ENCODE peak calls at places on chromosome 20, in eight cellular contexts. T is lower leg skin; M is RPMI7951; U is psoas muscle; F is activated T-cell treated with anti-CD3 and anti-CD28 coated beads for 4 hours; O is Kasumi-1; C is ELR; B is activated naive CD8-positive, alpha-beta T cell treated with anti-CD3 and anti-CD28 coated beads, Interleukin-2, amount 50 U/mL, for 16 hours. W is an unnamed sample.

GRCh38 chr20:64137598-64138031 is 26.6 kb upstream of the MYT1 start:
- DNase-seq in T (no peak), B (no peak), C (no peak), O (no peak), U (no peak), M (no peak), F (no peak), W (no peak)

GRCh38 chr20:48295445-48295903 is 510.2 kb upstream of the SULF2 start:
- DNase-seq in B (no peak), F (no peak), U (no peak), C (peak), T (no peak), O (no peak), M (peak), W (no peak)

GRCh38 chr20:10770753-10771152 is 97.0 kb upstream of the JAG1 start:
- DNase-seq in M (no peak), C (no peak), T (no peak), B (no peak), U (no peak), O (no peak), F (no peak), W (no peak)

GRCh38 chr20:51140671-51141070 is 117.8 kb upstream of the KCNG1 start:
- DNase-seq in U (no peak), M (no peak), F (no peak), O (no peak), T (no peak), B (no peak), C (no peak), W (no peak)

GRCh38 chr20:47851774-47852173 is 66.5 kb upstream of the SULF2 start:
- DNase-seq in T (no peak), U (no peak), B (no peak), C (no peak), M (no peak), F (no peak), O (no peak), W (no peak)

GRCh38 chr20:3312940-3313656 is 74.1 kb upstream of the SLC4A11 start:
- DNase-seq in C (peak), F (no peak), B (no peak), M (peak), T (peak), U (no peak), O (peak), W (no peak)

GRCh38 chr20:39670987-39671386 is 708.8 kb downstream of the DHX35 start:
- DNase-seq in O (no peak), U (no peak), T (no peak), B (no peak), C (no peak), M (peak), F (no peak), W (no peak)

GRCh38 chr20:9079038-9079731 is 10.3 kb downstream of the PLCB4 start:
- DNase-seq in O (no peak), U (no peak), M (no peak), F (no peak), B (no peak), T (no peak), C (no peak), W (no peak)

GRCh38 chr20:53208110-53208908 is 236.2 kb downstream of the TSHZ2 start:
- DNase-seq in M (no peak), T (no peak), B (no peak), U (no peak), O (peak), C (no peak), F (no peak), W (no peak)

GRCh38 chr20:1108437-1108920 is 9.9 kb upstream of the PSMF1 start:
- DNase-seq in O (peak), F (peak), M (peak), T (no peak), U (peak), B (peak), C (peak), W (peak)

GRCh38 chr20:44747166-44748004 is 1.7 kb downstream of the KCNK15 start:
- DNase-seq in B (peak), U (peak), C (peak), T (peak), O (peak), F (peak), M (peak), W (peak)

GRCh38 chr20:35328095-35328685 is 36.0 kb upstream of the FAM83C start:
- DNase-seq in O (no peak), C (no peak), M (no peak), B (no peak), F (no peak), T (no peak), U (no peak), W (no peak)

GRCh38 chr20:1478566-1478965 is 11.9 kb upstream of the NSFL1C start:
- DNase-seq in U (no peak), B (no peak), F (no peak), T (no peak), C (peak), M (peak), O (no peak), W (no peak)

GRCh38 chr20:19966840-19967239 is 50.3 kb upstream of the NAA20 start:
- DNase-seq in C (no peak), O (no peak), U (no peak), F (no peak), M (no peak), B (no peak), T (no peak), W (no peak)

GRCh38 chr20:59515013-59515905 is 89.1 kb upstream of the PHACTR3 start:
- DNase-seq in F (no peak), O (peak), C (peak), U (peak), T (peak), M (peak), B (no peak), W (no peak)

GRCh38 chr20:53767206-53767924 is 173.7 kb upstream of the ZNF217 start:
- DNase-seq in M (peak), O (no peak), B (no peak), C (no peak), U (no peak), F (no peak), T (no peak), W (no peak)

GRCh38 chr20:32453467-32454163 is 95.5 kb downstream of the ASXL1 start:
- DNase-seq in T (no peak), F (no peak), C (no peak), M (no peak), B (no peak), O (no peak), U (no peak), W (no peak)

GRCh38 chr20:15700147-15700765 is 873.0 kb downstream of the KIF16B start:
- DNase-seq in M (no peak), F (no peak), O (no peak), T (no peak), U (no peak), C (no peak), B (no peak), W (no peak)

GRCh38 chr20:695165-695866 is 19.7 kb upstream of the SCRT2 start:
- DNase-seq in C (no peak), M (no peak), O (no peak), T (no peak), F (no peak), B (no peak), U (no peak), W (no peak)

GRCh38 chr20:9375221-9375681 is 139.1 kb upstream of the LAMP5 start:
- DNase-seq in C (no peak), U (no peak), F (no peak), O (no peak), T (no peak), M (no peak), B (no peak), W (no peak)

GRCh38 chr20:36154696-36155628 is at the start of gene EPB41L1:
- DNase-seq in T (peak), U (peak), C (peak), F (no peak), M (no peak), B (no peak), O (no peak), W (no peak)

GRCh38 chr20:43492101-43492500 is 15.4 kb upstream of the L3MBTL1 start:
- DNase-seq in U (no peak), C (peak), O (no peak), M (peak), T (no peak), B (no peak), F (no peak), W (no peak)

GRCh38 chr20:33653900-33654596 is 8.1 kb upstream of the C20orf144 start:
- DNase-seq in F (no peak), C (no peak), M (no peak), B (no peak), O (no peak), T (no peak), U (no peak), W (no peak)